ENCODE peak calls at places on chromosomes 3 and 15, in seven cellular contexts. F, Q, K, E, L, Z and M are unnamed samples.

GRCh38 chr15:25803036-25803435 is 60.1 kb downstream of the ATP10A start:
- DNase-seq in Q (no peak), F (no peak), K (no peak), E (no peak), Z (no peak), L (no peak), M (no peak)

GRCh38 chr3:105518806-105519418 is 152.2 kb downstream of the ALCAM start:
- DNase-seq in F (peak), E (peak), Z (peak), K (no peak), Q (peak), L (no peak), M (peak)

GRCh38 chr3:32891365-32891764 is 60.1 kb upstream of the CCR4 start:
- DNase-seq in F (no peak), E (no peak), Q (no peak), L (no peak), Z (no peak), K (no peak), M (no peak)

GRCh38 chr3:197393711-197394110 is 95.3 kb upstream of the DLG1 start:
- DNase-seq in F (no peak), K (no peak), Q (no peak), L (no peak), E (no peak), Z (no peak), M (no peak)

GRCh38 chr3:194107126-194107525 is 28.8 kb upstream of the HES1 start:
- DNase-seq in E (no peak), L (no peak), K (no peak), F (no peak), Q (no peak), Z (no peak), M (no peak)

GRCh38 chr3:141114179-141114745 is 63.1 kb downstream of the SPSB4 start:
- DNase-seq in Z (no peak), K (no peak), F (no peak), L (no peak), Q (no peak), E (no peak), M (no peak)

GRCh38 chr3:124969190-124969589 is 34.6 kb upstream of the MUC13 start:
- DNase-seq in Q (no peak), Z (no peak), L (no peak), K (no peak), E (no peak), F (no peak), M (no peak)

GRCh38 chr3:194011807-194012206 is 124.1 kb upstream of the HES1 start:
- DNase-seq in Z (no peak), L (no peak), K (no peak), E (no peak), Q (no peak), F (no peak), M (no peak)

GRCh38 chr3:52108302-52109232 is 45.7 kb downstream of the POC1A start:
- DNase-seq in Q (no peak), L (no peak), Z (no peak), K (no peak), E (peak), F (no peak), M (no peak)

GRCh38 chr15:83545803-83546534 is 98.8 kb downstream of the SH3GL3 start:
- DNase-seq in Q (no peak), Z (no peak), K (no peak), F (no peak), E (no peak), L (no peak), M (no peak)

GRCh38 chr3:11775493-11775892 is 71.2 kb downstream of the TAMM41 start:
- DNase-seq in K (no peak), L (no peak), F (no peak), E (no peak), Q (no peak), Z (no peak), M (no peak)

GRCh38 chr3:149455989-149456388 is 18.5 kb upstream of the TM4SF4 start:
- DNase-seq in K (no peak), Z (no peak), F (no peak), E (no peak), L (no peak), Q (no peak), M (no peak)

GRCh38 chr15:57323806-57324589 is 52.3 kb upstream of the CGNL1 start:
- DNase-seq in E (peak), K (peak), L (no peak), F (no peak), Z (peak), Q (no peak), M (peak)